ENCODE peak calls at places on chromosomes 2 and 18, in ten cellular contexts. Q, C, R, H, L, A, S, J, O and W are unnamed samples.

GRCh38 chr2:63484481-63484880 is 103.8 kb downstream of the WDPCP start:
- DNase-seq in Q (no peak), C (no peak), R (no peak), H (no peak), L (no peak), A (no peak), S (no peak), J (no peak), O (no peak), W (no peak)

GRCh38 chr18:23115683-23116096 is 19.6 kb upstream of the CABLES1 start:
- DNase-seq in Q (peak), C (peak), R (no peak), H (no peak), L (no peak), A (no peak), S (peak), J (no peak), O (no peak), W (no peak)

GRCh38 chr2:86011449-86011941 is 94.2 kb downstream of the POLR1A start:
- DNase-seq in Q (no peak), C (no peak), R (no peak), H (peak), L (no peak), A (no peak), S (no peak), J (no peak), O (no peak), W (no peak)

GRCh38 chr18:49931179-49931578 is 117.8 kb upstream of the ACAA2 start:
- DNase-seq in Q (no peak), C (no peak), R (no peak), H (no peak), L (no peak), A (no peak), S (no peak), J (no peak), O (no peak), W (no peak)

GRCh38 chr18:28041366-28041765 is 135.6 kb downstream of the CDH2 start:
- DNase-seq in Q (peak), C (no peak), R (no peak), H (no peak), L (no peak), A (no peak), S (peak), J (no peak), O (no peak), W (no peak)

GRCh38 chr2:182951948-182952663 is 85.7 kb upstream of the FRZB start:
- DNase-seq in Q (peak), C (no peak), R (no peak), H (no peak), L (no peak), A (no peak), S (no peak), J (peak), O (no peak), W (no peak)

GRCh38 chr2:109247812-109248211 is 118.8 kb downstream of the SH3RF3 start:
- DNase-seq in Q (no peak), C (no peak), R (no peak), H (no peak), L (no peak), A (no peak), S (no peak), J (no peak), O (no peak), W (no peak)

GRCh38 chr2:191321861-191322662 is 76.9 kb downstream of the MYO1B start:
- DNase-seq in Q (peak), C (no peak), R (peak), H (no peak), L (no peak), A (peak), S (peak), J (peak), O (no peak), W (no peak)

GRCh38 chr2:10668402-10669012 is 21.3 kb downstream of the NOL10 start:
- DNase-seq in Q (peak), C (peak), R (peak), H (peak), L (no peak), A (no peak), S (peak), J (peak), O (no peak), W (no peak)

GRCh38 chr2:72851333-72851732 is 25.5 kb upstream of the EXOC6B start:
- DNase-seq in Q (no peak), C (no peak), R (peak), H (no peak), L (no peak), A (no peak), S (no peak), J (no peak), O (no peak), W (no peak)

GRCh38 chr2:241011751-241012510 is 13.5 kb downstream of the SNED1 start:
- DNase-seq in Q (no peak), C (no peak), R (no peak), H (no peak), L (peak), A (peak), S (no peak), J (no peak), O (peak), W (no peak)

GRCh38 chr2:88170472-88170892 is 336 bp downstream of the THNSL2 start:
- DNase-seq in Q (no peak), C (no peak), R (peak), H (peak), L (no peak), A (no peak), S (peak), J (no peak), O (no peak), W (peak)

GRCh38 chr2:76008001-76008702 is 297.4 kb upstream of the GCFC2 start:
- DNase-seq in Q (no peak), C (no peak), R (peak), H (peak), L (no peak), A (peak), S (no peak), J (peak), O (no peak), W (no peak)

GRCh38 chr2:239748811-239749210 is 276.3 kb downstream of the NDUFA10 start:
- DNase-seq in Q (no peak), C (no peak), R (no peak), H (no peak), L (no peak), A (no peak), S (no peak), J (no peak), O (no peak), W (no peak)

GRCh38 chr2:108719149-108720044 is at the start of gene RANBP2:
- DNase-seq in Q (peak), C (peak), R (peak), H (peak), L (peak), A (peak), S (peak), J (peak), O (peak), W (peak)

GRCh38 chr18:13973061-13973460 is 57.7 kb upstream of the MC2R start:
- DNase-seq in Q (no peak), C (no peak), R (peak), H (no peak), L (no peak), A (peak), S (no peak), J (no peak), O (no peak), W (no peak)

GRCh38 chr2:1541812-1542211 is 128.5 kb downstream of the TPO start:
- DNase-seq in Q (no peak), C (no peak), R (no peak), H (no peak), L (no peak), A (no peak), S (no peak), J (no peak), O (no peak), W (no peak)

GRCh38 chr2:84732897-84733778 is 147.7 kb downstream of the TRABD2A start:
- DNase-seq in Q (no peak), C (no peak), R (no peak), H (no peak), L (no peak), A (no peak), S (no peak), J (no peak), O (no peak), W (no peak)

GRCh38 chr2:163264376-163264775 is 425.8 kb upstream of the KCNH7 start:
- DNase-seq in Q (peak), C (no peak), R (no peak), H (no peak), L (no peak), A (no peak), S (peak), J (no peak), O (no peak), W (no peak)

GRCh38 chr2:174333017-174333501 is 1.7 kb upstream of the SP9 start:
- DNase-seq in Q (no peak), C (no peak), R (no peak), H (no peak), L (no peak), A (no peak), S (no peak), J (no peak), O (no peak), W (no peak)

DNA sequence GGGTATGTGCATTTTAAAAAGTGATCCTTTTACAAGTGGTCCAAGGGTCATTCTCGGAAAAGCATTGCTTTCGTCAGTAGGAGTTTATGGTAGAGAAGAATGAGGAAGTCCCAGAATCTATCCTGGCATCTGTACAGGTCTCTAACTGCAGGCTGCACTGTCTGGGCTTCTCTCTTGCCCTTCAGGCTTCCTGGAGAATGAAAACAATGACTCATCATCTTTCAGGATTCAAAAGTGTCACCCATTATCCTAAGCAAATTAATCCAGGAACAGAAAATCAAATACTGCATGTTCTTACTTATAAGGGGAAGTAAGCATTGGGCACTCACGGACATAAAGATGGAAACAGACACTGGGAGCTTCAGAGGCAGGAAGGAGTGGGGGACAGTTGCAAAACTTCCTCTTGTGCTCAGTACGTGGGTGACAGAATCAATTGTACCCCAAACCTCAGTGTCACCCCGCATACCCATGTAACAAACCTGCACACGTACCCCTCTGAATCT is 60.2 kb upstream of the TXNDC2 start:
- DNase-seq in Q (peak), C (peak), R (no peak), H (peak), L (no peak), A (no peak), S (peak), J (no peak), O (no peak), W (no peak)
- H3K27ac ChIP-seq in Q (peak), C (peak), R (no peak), H (peak), L (peak), A (no peak), S (peak), J (no peak), O (no peak), W (no peak)

DNA sequence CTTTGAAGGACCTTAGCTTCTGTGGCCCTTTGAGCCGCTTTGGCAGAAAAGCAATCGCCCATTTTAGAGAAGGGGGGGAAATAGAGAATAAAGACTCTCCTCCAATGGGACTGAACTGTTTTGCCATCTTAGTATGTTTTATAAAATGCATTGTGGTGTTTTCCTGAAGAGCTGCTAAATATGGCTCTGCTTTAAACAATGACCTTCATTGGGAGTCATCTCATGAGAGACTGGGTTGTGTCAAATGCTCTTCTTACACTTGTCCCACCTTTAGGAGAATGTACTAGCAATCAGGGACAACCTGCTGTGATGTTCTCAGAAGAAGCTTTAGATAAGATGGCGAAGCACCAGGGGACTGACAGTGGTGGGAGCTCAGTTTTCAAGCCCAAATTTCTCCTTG is 418.9 kb upstream of the POU3F3 start:
- DNase-seq in Q (no peak), C (no peak), R (no peak), H (no peak), L (no peak), A (no peak), S (no peak), J (no peak), O (no peak), W (no peak)
- H3K27ac ChIP-seq in Q (no peak), C (no peak), R (peak), H (no peak), L (peak), A (peak), S (no peak), J (no peak), O (no peak), W (peak)

GRCh38 chr2:102636283-102636907 is 17.0 kb downstream of the SLC9A2 start:
- DNase-seq in Q (no peak), C (no peak), R (no peak), H (peak), L (no peak), A (no peak), S (no peak), J (no peak), O (no peak), W (no peak)
- H3K27ac ChIP-seq in Q (no peak), C (no peak), R (no peak), H (peak), L (no peak), A (no peak), S (no peak), J (no peak), O (no peak), W (no peak)

GRCh38 chr18:36096955-36097354 is 29.6 kb upstream of the RPRD1A start:
- DNase-seq in Q (no peak), C (no peak), R (no peak), H (no peak), L (no peak), A (no peak), S (no peak), J (no peak), O (no peak), W (no peak)
- H3K27ac ChIP-seq in Q (no peak), C (no peak), R (no peak), H (no peak), L (no peak), A (no peak), S (no peak), J (no peak), O (no peak), W (no peak)

GRCh38 chr2:26255735-26256384 is 11.1 kb downstream of the HADHB start:
- DNase-seq in Q (no peak), C (no peak), R (no peak), H (no peak), L (no peak), A (no peak), S (no peak), J (no peak), O (no peak), W (no peak)
- H3K27ac ChIP-seq in Q (no peak), C (no peak), R (no peak), H (no peak), L (no peak), A (no peak), S (no peak), J (no peak), O (no peak), W (no peak)

GRCh38 chr18:44695503-44695902 is 14.8 kb downstream of the SETBP1 start:
- DNase-seq in Q (no peak), C (no peak), R (no peak), H (no peak), L (no peak), A (no peak), S (no peak), J (no peak), O (no peak), W (no peak)
- H3K27ac ChIP-seq in Q (no peak), C (no peak), R (no peak), H (no peak), L (no peak), A (no peak), S (no peak), J (no peak), O (no peak), W (no peak)

GRCh38 chr18:43046324-43046723 is 69.2 kb downstream of the RIT2 start:
- DNase-seq in Q (no peak), C (no peak), R (no peak), H (no peak), L (no peak), A (no peak), S (no peak), J (no peak), O (no peak), W (no peak)

GRCh38 chr18:43043626-43044025 is 71.9 kb downstream of the RIT2 start:
- DNase-seq in Q (no peak), C (no peak), R (no peak), H (no peak), L (no peak), A (no peak), S (no peak), J (no peak), O (no peak), W (no peak)

DNA sequence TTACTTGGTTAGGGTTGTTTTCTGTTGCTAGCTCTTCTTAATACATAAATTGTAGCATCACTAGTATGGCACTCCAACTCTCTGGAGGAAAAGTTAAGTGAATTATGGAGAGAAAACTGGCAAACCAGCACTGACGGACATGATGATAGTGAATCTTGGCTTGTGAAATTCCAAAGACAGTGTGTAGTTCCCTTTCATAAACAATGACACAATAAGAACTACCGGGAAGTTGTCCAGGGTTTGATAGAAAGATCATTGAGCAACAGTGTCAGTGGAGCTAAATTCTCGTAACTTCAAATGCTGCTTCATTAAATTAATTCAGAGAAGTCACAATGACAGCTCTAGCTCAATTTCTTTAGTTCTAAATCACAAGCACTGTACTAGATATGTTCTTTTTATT is 66.5 kb downstream of the RIT2 start:
- DNase-seq in Q (peak), C (no peak), R (no peak), H (no peak), L (no peak), A (no peak), S (peak), J (no peak), O (no peak), W (no peak)
- H3K27ac ChIP-seq in Q (no peak), C (no peak), R (no peak), H (no peak), L (no peak), A (no peak), S (no peak), J (no peak), O (no peak), W (no peak)

DNA sequence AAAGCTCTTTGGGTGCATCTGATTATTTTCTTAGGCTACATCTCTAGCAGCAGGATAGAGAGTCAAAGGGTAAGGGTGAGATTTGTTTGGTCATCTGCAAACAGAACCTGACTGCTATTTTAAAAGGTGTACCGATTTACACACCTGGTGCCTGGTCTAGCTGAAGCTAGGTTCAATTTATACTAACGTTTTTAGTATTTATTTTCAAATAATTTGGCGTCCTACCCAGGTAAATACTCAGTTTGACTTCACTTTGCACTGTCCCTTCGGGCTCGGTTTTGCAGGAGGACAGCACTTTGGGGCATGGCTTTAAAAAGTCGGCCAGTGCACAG is 683 bp downstream of the PTRHD1 start:
- DNase-seq in Q (no peak), C (no peak), R (no peak), H (no peak), L (no peak), A (no peak), S (no peak), J (no peak), O (no peak), W (no peak)
- H3K27ac ChIP-seq in Q (peak), C (peak), R (peak), H (peak), L (peak), A (no peak), S (peak), J (peak), O (no peak), W (peak)

GRCh38 chr2:69947078-69947801 is 14.2 kb downstream of the ASPRV1 start:
- DNase-seq in Q (no peak), C (no peak), R (no peak), H (no peak), L (no peak), A (no peak), S (no peak), J (no peak), O (no peak), W (no peak)
- H3K27ac ChIP-seq in Q (peak), C (peak), R (no peak), H (peak), L (no peak), A (no peak), S (peak), J (peak), O (no peak), W (no peak)

DNA sequence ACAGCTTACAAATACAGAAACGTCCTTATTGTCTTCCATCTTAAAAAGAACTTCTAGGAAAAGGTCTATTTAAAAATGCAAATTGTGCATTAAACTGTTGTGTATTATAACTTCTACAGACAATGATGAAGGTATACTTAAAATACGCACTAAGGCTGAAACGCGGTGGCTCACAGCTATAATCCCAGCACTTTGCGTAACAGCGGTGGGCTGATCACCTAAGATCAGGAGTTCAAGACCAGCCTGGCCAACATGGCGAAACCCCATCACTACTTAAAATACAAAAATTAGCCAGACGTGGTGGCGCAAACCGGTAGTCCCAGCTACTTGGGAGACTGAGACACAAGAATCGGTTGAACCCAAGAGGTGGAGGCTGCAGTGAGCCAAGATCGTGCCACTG is 4.9 kb downstream of the CUL3 start:
- DNase-seq in Q (no peak), C (no peak), R (no peak), H (no peak), L (no peak), A (no peak), S (no peak), J (no peak), O (no peak), W (no peak)
- H3K27ac ChIP-seq in Q (no peak), C (no peak), R (peak), H (no peak), L (no peak), A (no peak), S (no peak), J (no peak), O (no peak), W (no peak)